ENCODE peak calls at places on chromosomes 2 and 18, in five cellular contexts. One of them, this sample, is unnamed.

GRCh38 chr2:183665976-183666375 is 541.7 kb downstream of the NUP35 start:
- DNase-seq in H1: no peak
- DNase-seq in IMR-90: no peak
- DNase-seq in mesendoderm: peak; percentile 46
- DNase-seq in H9: no peak
- DNase-seq in this sample: no peak

GRCh38 chr2:238467772-238468171 is 41.0 kb downstream of the ASB1 start:
- DNase-seq in IMR-90: peak; percentile 44
- DNase-seq in mesendoderm: no peak
- DNase-seq in H9: no peak
- DNase-seq in H1: no peak
- DNase-seq in this sample: no peak

GRCh38 chr2:246489-247145 is 17.2 kb downstream of the SH3YL1 start:
- DNase-seq in mesendoderm: peak; percentile 72
- DNase-seq in IMR-90: peak; percentile 85
- DNase-seq in H9: no peak
- DNase-seq in H1: no peak
- DNase-seq in this sample: no peak

GRCh38 chr2:124877065-124877671 is 852.1 kb downstream of the CNTNAP5 start:
- DNase-seq in mesendoderm: peak; percentile 7
- DNase-seq in H1: no peak
- DNase-seq in IMR-90: peak; percentile 81
- DNase-seq in H9: no peak
- DNase-seq in this sample: no peak

GRCh38 chr2:129275706-129276105 is 703.8 kb upstream of the RAB6C start:
- DNase-seq in mesendoderm: no peak
- DNase-seq in H1: no peak
- DNase-seq in H9: no peak
- DNase-seq in IMR-90: no peak
- DNase-seq in this sample: no peak

GRCh38 chr2:166091439-166091838 is 36.4 kb downstream of the SCN1A start:
- DNase-seq in H1: no peak
- DNase-seq in IMR-90: peak; percentile 32
- DNase-seq in H9: no peak
- DNase-seq in mesendoderm: peak; percentile 27
- DNase-seq in this sample: no peak

GRCh38 chr2:26043862-26044736 is 10.2 kb downstream of the RAB10 start:
- DNase-seq in H9: no peak
- DNase-seq in mesendoderm: no peak
- DNase-seq in IMR-90: no peak
- DNase-seq in H1: no peak
- DNase-seq in this sample: no peak

GRCh38 chr2:127891806-127892205 is 6.0 kb upstream of the AMMECR1L start:
- DNase-seq in H9: peak; percentile 34
- DNase-seq in IMR-90: no peak
- DNase-seq in H1: no peak
- DNase-seq in mesendoderm: peak; percentile 30
- DNase-seq in this sample: no peak

GRCh38 chr2:24164416-24164973 is 10.4 kb upstream of the FAM228A start:
- DNase-seq in IMR-90: no peak
- DNase-seq in H1: peak; percentile 29
- DNase-seq in H9: peak; percentile 69
- DNase-seq in mesendoderm: peak; percentile 62
- DNase-seq in this sample: no peak

GRCh38 chr2:26164231-26164630 is 8.7 kb upstream of the GAREM2 start:
- DNase-seq in H1: no peak
- DNase-seq in H9: no peak
- DNase-seq in IMR-90: no peak
- DNase-seq in mesendoderm: no peak
- DNase-seq in this sample: no peak

GRCh38 chr2:164065038-164065437 is 329.2 kb upstream of the FIGN start:
- DNase-seq in H9: no peak
- DNase-seq in mesendoderm: no peak
- DNase-seq in H1: no peak
- DNase-seq in IMR-90: no peak
- DNase-seq in this sample: no peak

GRCh38 chr2:164061129-164061746 is 325.4 kb upstream of the FIGN start:
- DNase-seq in H9: peak; percentile 65
- DNase-seq in IMR-90: peak; percentile 21
- DNase-seq in H1: peak; percentile 43
- DNase-seq in mesendoderm: peak; percentile 71
- DNase-seq in this sample: peak; percentile 40

GRCh38 chr2:164055623-164056022 is 319.8 kb upstream of the FIGN start:
- DNase-seq in IMR-90: no peak
- DNase-seq in mesendoderm: no peak
- DNase-seq in H1: no peak
- DNase-seq in H9: no peak
- DNase-seq in this sample: no peak

GRCh38 chr2:164054651-164055050 is 318.8 kb upstream of the FIGN start:
- DNase-seq in IMR-90: no peak
- DNase-seq in H9: no peak
- DNase-seq in H1: no peak
- DNase-seq in mesendoderm: no peak
- DNase-seq in this sample: no peak

GRCh38 chr2:164060031-164060430 is 324.2 kb upstream of the FIGN start:
- DNase-seq in H1: no peak
- DNase-seq in IMR-90: no peak
- DNase-seq in H9: no peak
- DNase-seq in mesendoderm: no peak
- DNase-seq in this sample: no peak
- H3K9ac ChIP-seq in H1: no peak overlapping the region
- H3K9ac ChIP-seq in IMR-90: no peak overlapping the region
- H3K9ac ChIP-seq in H9: no peak overlapping the region
- H3K9ac ChIP-seq in mesendoderm: no peak overlapping the region
- H3K9ac ChIP-seq in this sample: no peak overlapping the region

DNA sequence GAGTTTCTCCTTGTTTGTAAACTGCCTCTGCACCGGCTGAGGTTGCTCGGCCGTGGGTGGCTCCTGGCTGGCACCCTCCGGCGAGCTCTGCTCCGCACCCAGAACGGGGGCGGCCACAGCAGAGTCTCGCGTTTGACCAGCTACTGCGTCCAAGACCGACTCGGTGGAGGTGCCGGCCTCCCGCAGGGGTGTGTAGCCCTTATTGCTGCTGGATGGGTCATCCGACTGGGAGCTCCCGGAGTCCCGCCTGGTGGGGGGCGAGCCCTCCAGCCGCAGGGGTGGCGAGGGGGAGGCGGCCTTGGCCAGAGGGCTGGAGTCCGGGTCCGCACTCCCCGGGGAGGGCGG is 5.1 kb downstream of the TMEM200C start:
- DNase-seq in H9: peak; percentile 72
- DNase-seq in IMR-90: no peak
- DNase-seq in H1: no peak
- DNase-seq in mesendoderm: peak; percentile 51
- DNase-seq in this sample: no peak
- H3K18ac ChIP-seq in H9: no peak overlapping the region
- H3K18ac ChIP-seq in IMR-90: no peak overlapping the region
- H3K18ac ChIP-seq in H1: peak overlapping the region; percentile 63
- H3K18ac ChIP-seq in mesendoderm: no peak overlapping the region
- H3K18ac ChIP-seq in this sample: no peak overlapping the region

GRCh38 chr2:108377411-108377810 is 343 bp upstream of the SULT1C4 start:
- DNase-seq in H1: no peak
- DNase-seq in mesendoderm: no peak
- DNase-seq in H9: no peak
- DNase-seq in IMR-90: peak; percentile 86
- DNase-seq in this sample: no peak
- H3K9ac ChIP-seq in H1: no peak overlapping the region
- H3K9ac ChIP-seq in mesendoderm: no peak overlapping the region
- H3K9ac ChIP-seq in H9: no peak overlapping the region
- H3K9ac ChIP-seq in IMR-90: no peak overlapping the region
- H3K9ac ChIP-seq in this sample: no peak overlapping the region

GRCh38 chr2:96747061-96747460 is 7.2 kb upstream of the LMAN2L start:
- DNase-seq in H9: no peak
- DNase-seq in mesendoderm: no peak
- DNase-seq in IMR-90: no peak
- DNase-seq in H1: no peak
- DNase-seq in this sample: no peak
- H3K18ac ChIP-seq in H9: no peak overlapping the region
- H3K18ac ChIP-seq in mesendoderm: no peak overlapping the region
- H3K18ac ChIP-seq in IMR-90: no peak overlapping the region
- H3K18ac ChIP-seq in H1: no peak overlapping the region
- H3K18ac ChIP-seq in this sample: no peak overlapping the region

DNA sequence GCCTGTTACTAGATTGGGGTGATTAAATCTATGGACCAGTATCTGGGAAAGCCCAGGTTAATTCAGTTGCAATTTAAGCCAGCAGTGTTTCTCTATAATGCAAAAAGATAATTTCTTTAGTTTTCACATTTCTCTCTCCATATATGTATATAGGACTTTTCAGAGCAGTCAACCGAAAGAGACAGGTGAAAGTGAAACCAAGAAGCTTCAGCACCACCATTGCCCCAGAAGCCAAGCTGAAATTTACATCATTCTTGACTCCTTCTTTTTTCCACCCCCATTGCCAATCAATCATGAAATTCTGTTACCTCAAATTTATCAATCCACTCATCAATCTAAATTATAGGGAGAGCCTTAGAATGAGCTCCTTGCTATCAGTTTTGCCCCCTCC is 2.8 kb upstream of the LRP2 start:
- DNase-seq in H9: no peak
- DNase-seq in H1: no peak
- DNase-seq in mesendoderm: no peak
- DNase-seq in IMR-90: no peak
- DNase-seq in this sample: no peak
- H3K9ac ChIP-seq in H9: no peak overlapping the region
- H3K9ac ChIP-seq in H1: no peak overlapping the region
- H3K9ac ChIP-seq in mesendoderm: no peak overlapping the region
- H3K9ac ChIP-seq in IMR-90: no peak overlapping the region
- H3K9ac ChIP-seq in this sample: no peak overlapping the region

GRCh38 chr2:236971919-236972381 is 113.7 kb upstream of the COPS8 start:
- DNase-seq in mesendoderm: no peak
- DNase-seq in H9: no peak
- DNase-seq in IMR-90: no peak
- DNase-seq in H1: no peak
- DNase-seq in this sample: no peak

GRCh38 chr2:236971131-236971850 is 114.4 kb upstream of the COPS8 start:
- DNase-seq in IMR-90: peak; percentile 21
- DNase-seq in mesendoderm: no peak
- DNase-seq in H9: no peak
- DNase-seq in H1: no peak
- DNase-seq in this sample: no peak

GRCh38 chr2:236974206-236974605 is 111.5 kb upstream of the COPS8 start:
- DNase-seq in IMR-90: no peak
- DNase-seq in H9: peak; percentile 4
- DNase-seq in mesendoderm: no peak
- DNase-seq in H1: no peak
- DNase-seq in this sample: no peak

GRCh38 chr2:236974752-236975151 is 110.9 kb upstream of the COPS8 start:
- DNase-seq in H1: no peak
- DNase-seq in H9: peak; percentile 13
- DNase-seq in IMR-90: no peak
- DNase-seq in mesendoderm: no peak
- DNase-seq in this sample: no peak

DNA sequence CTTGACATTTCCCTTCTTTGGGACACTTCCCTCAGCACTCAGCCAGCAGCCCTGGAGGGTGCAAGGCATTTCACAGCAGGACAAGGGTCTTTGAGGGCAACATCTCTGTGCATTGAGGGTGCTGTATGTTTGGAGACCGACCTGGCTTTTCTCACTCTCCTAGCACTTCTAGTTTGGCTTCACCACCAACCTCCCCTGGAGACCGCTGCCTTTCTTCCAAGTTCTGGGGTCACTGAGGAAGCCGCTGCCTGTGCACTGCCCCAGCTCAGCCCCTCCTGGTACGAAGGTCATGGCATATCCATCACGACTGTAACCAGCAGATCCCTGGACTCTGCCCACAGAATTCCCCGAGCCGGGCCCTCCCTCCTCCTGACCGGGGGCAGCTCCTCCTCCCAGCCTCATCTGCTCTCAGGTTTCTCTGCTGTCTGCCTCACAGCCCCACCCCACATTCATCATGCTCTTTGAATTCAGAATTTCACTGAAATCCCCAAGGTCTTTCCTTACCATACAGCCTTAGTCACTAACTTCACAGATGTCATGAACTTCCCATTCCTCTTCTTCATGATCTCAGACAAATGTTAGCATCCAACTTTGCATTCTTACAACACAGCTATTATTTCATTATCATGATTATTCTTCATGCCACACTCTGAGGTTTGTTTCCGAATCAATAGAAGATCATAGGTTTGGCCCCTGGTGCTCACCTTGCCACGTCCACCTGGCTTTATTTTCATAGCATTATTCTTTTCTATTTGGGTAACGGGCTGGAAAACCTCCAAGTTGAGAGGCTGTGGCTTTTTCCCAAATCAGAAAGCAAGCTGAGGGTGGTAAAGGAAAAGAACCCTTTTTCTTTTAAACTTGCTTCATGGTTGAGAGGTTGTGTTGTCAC is 113.0 kb upstream of the COPS8 start:
- DNase-seq in IMR-90: peak; percentile 13
- DNase-seq in H1: no peak
- DNase-seq in mesendoderm: peak; percentile 67
- DNase-seq in H9: peak; percentile 55
- DNase-seq in this sample: no peak
- H3K18ac ChIP-seq in IMR-90: no peak overlapping the region
- H3K18ac ChIP-seq in H1: no peak overlapping the region
- H3K18ac ChIP-seq in mesendoderm: no peak overlapping the region
- H3K18ac ChIP-seq in H9: no peak overlapping the region
- H3K18ac ChIP-seq in this sample: no peak overlapping the region

DNA sequence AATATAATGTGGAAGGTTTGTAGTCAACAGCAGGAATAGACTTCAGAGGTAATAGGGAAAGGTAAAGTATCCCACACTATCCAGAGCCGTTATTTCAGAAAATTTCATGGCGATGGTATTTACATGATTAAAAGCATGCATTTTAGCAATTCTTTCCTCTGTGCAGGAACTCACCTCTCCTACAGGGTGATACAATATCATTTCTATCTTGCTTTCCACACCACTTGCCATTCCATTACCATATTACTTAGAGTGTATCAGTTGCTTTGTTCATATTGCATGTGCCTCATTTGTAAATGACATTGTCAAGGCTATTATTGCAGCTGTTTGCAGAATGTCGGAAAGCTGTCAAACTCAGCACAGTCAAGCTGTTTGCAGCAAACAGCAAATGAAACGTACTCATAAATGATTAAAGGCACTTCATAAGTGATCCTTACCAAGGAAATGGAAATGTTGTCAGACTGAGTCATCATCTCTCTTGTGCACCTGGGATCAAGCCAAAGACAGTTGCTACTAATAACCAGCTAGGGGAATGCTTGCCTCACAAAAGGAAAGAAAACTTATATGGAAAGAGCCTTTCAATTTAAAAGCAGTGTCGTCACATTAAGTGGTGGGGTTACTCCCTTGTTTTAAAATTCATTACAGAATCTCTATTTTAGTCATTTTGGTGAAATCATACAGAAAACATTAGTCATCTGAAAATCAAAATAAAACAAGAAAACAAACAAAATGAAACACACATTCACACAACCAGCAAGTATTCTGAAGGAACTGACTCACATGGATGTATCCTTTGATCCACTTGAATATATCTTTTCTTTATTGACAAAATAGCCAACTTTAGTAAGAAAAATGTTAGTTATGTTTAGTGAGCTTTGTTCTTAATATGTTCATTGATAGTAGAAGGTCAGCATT is 1064.1 kb upstream of the CNTNAP5 start:
- DNase-seq in mesendoderm: no peak
- DNase-seq in H9: no peak
- DNase-seq in IMR-90: no peak
- DNase-seq in H1: no peak
- DNase-seq in this sample: no peak
- H3K9ac ChIP-seq in mesendoderm: no peak overlapping the region
- H3K9ac ChIP-seq in H9: no peak overlapping the region
- H3K9ac ChIP-seq in IMR-90: no peak overlapping the region
- H3K9ac ChIP-seq in H1: no peak overlapping the region
- H3K9ac ChIP-seq in this sample: no peak overlapping the region